ENCODE peak calls at places on chromosomes 5 and 9, in ten cellular contexts. One of them, this sample, is unnamed. For H3K36me3 and H3K4me1, the result is how much of the 10 kb centered on the place peaks cover.

GRCh38 chr5:56631719-56632118 is 183.6 kb upstream of the MAP3K1 start:
- DNase-seq in Panc1: no peak
- DNase-seq in CD4-positive, CD25-positive, alpha-beta regulatory T cell: no peak
- DNase-seq in CD8-positive, alpha-beta memory T cell: no peak
- DNase-seq in aorta: no peak
- DNase-seq in pancreas: no peak
- DNase-seq in mammary epithelial cell: no peak
- DNase-seq in fibroblast of lung: no peak
- DNase-seq in tibial artery: no peak
- DNase-seq in heart right ventricle: no peak
- DNase-seq in this sample: no peak

GRCh38 chr5:150562832-150563231 is 54.9 kb downstream of the NDST1 start:
- DNase-seq in Panc1: peak
- DNase-seq in CD4-positive, CD25-positive, alpha-beta regulatory T cell: peak
- DNase-seq in CD8-positive, alpha-beta memory T cell: no peak
- DNase-seq in aorta: no peak
- DNase-seq in pancreas: no peak
- DNase-seq in mammary epithelial cell: peak
- DNase-seq in fibroblast of lung: peak
- DNase-seq in tibial artery: no peak
- DNase-seq in heart right ventricle: no peak
- DNase-seq in this sample: no peak

GRCh38 chr9:109019420-109019819 is 6.1 kb upstream of the CTNNAL1 start:
- DNase-seq in Panc1: no peak
- DNase-seq in CD4-positive, CD25-positive, alpha-beta regulatory T cell: no peak
- DNase-seq in CD8-positive, alpha-beta memory T cell: no peak
- DNase-seq in aorta: no peak
- DNase-seq in pancreas: no peak
- DNase-seq in mammary epithelial cell: no peak
- DNase-seq in fibroblast of lung: no peak
- DNase-seq in tibial artery: no peak
- DNase-seq in heart right ventricle: no peak
- DNase-seq in this sample: no peak

GRCh38 chr5:74499236-74499635 is 141.3 kb downstream of the ENC1 start:
- DNase-seq in Panc1: no peak
- DNase-seq in CD4-positive, CD25-positive, alpha-beta regulatory T cell: no peak
- DNase-seq in CD8-positive, alpha-beta memory T cell: no peak
- DNase-seq in aorta: no peak
- DNase-seq in pancreas: no peak
- DNase-seq in mammary epithelial cell: no peak
- DNase-seq in fibroblast of lung: no peak
- DNase-seq in tibial artery: no peak
- DNase-seq in heart right ventricle: no peak
- DNase-seq in this sample: no peak

GRCh38 chr9:88237454-88238280 is 99.4 kb upstream of the SPATA31C2 start:
- DNase-seq in Panc1: no peak
- DNase-seq in CD4-positive, CD25-positive, alpha-beta regulatory T cell: no peak
- DNase-seq in CD8-positive, alpha-beta memory T cell: no peak
- DNase-seq in aorta: no peak
- DNase-seq in pancreas: no peak
- DNase-seq in mammary epithelial cell: no peak
- DNase-seq in fibroblast of lung: no peak
- DNase-seq in tibial artery: no peak
- DNase-seq in heart right ventricle: no peak
- DNase-seq in this sample: no peak

GRCh38 chr9:8329561-8330283 is 530.1 kb upstream of the DMAC1 start:
- DNase-seq in Panc1: no peak
- DNase-seq in CD4-positive, CD25-positive, alpha-beta regulatory T cell: no peak
- DNase-seq in CD8-positive, alpha-beta memory T cell: no peak
- DNase-seq in aorta: no peak
- DNase-seq in pancreas: no peak
- DNase-seq in mammary epithelial cell: no peak
- DNase-seq in fibroblast of lung: no peak
- DNase-seq in tibial artery: no peak
- DNase-seq in heart right ventricle: no peak
- DNase-seq in this sample: no peak

GRCh38 chr5:103243665-103244064 is 14.9 kb upstream of the MACIR start:
- DNase-seq in Panc1: no peak
- DNase-seq in CD4-positive, CD25-positive, alpha-beta regulatory T cell: no peak
- DNase-seq in CD8-positive, alpha-beta memory T cell: no peak
- DNase-seq in aorta: no peak
- DNase-seq in pancreas: no peak
- DNase-seq in mammary epithelial cell: no peak
- DNase-seq in fibroblast of lung: peak
- DNase-seq in tibial artery: no peak
- DNase-seq in heart right ventricle: no peak
- DNase-seq in this sample: no peak

GRCh38 chr9:124771867-124772621 is 933 bp upstream of the NR6A1 start:
- DNase-seq in Panc1: peak
- DNase-seq in CD4-positive, CD25-positive, alpha-beta regulatory T cell: no peak
- DNase-seq in CD8-positive, alpha-beta memory T cell: peak
- DNase-seq in aorta: peak
- DNase-seq in pancreas: peak
- DNase-seq in mammary epithelial cell: peak
- DNase-seq in fibroblast of lung: peak
- DNase-seq in tibial artery: peak
- DNase-seq in heart right ventricle: peak
- DNase-seq in this sample: peak

GRCh38 chr9:128068656-128069221 is 707 bp downstream of the SLC25A25 start:
- DNase-seq in Panc1: no peak
- DNase-seq in CD4-positive, CD25-positive, alpha-beta regulatory T cell: no peak
- DNase-seq in CD8-positive, alpha-beta memory T cell: no peak
- DNase-seq in aorta: no peak
- DNase-seq in pancreas: no peak
- DNase-seq in mammary epithelial cell: no peak
- DNase-seq in fibroblast of lung: no peak
- DNase-seq in tibial artery: no peak
- DNase-seq in heart right ventricle: no peak
- DNase-seq in this sample: no peak

GRCh38 chr5:111689576-111689975 is 67.4 kb downstream of the NREP start:
- DNase-seq in Panc1: no peak
- DNase-seq in CD4-positive, CD25-positive, alpha-beta regulatory T cell: no peak
- DNase-seq in CD8-positive, alpha-beta memory T cell: no peak
- DNase-seq in aorta: no peak
- DNase-seq in pancreas: no peak
- DNase-seq in mammary epithelial cell: no peak
- DNase-seq in fibroblast of lung: no peak
- DNase-seq in tibial artery: no peak
- DNase-seq in heart right ventricle: no peak
- DNase-seq in this sample: no peak

GRCh38 chr9:4082948-4083347 is 216.9 kb downstream of the GLIS3 start:
- DNase-seq in Panc1: no peak
- DNase-seq in CD4-positive, CD25-positive, alpha-beta regulatory T cell: no peak
- DNase-seq in CD8-positive, alpha-beta memory T cell: no peak
- DNase-seq in aorta: no peak
- DNase-seq in pancreas: no peak
- DNase-seq in mammary epithelial cell: no peak
- DNase-seq in fibroblast of lung: peak
- DNase-seq in tibial artery: no peak
- DNase-seq in heart right ventricle: no peak
- DNase-seq in this sample: no peak

DNA sequence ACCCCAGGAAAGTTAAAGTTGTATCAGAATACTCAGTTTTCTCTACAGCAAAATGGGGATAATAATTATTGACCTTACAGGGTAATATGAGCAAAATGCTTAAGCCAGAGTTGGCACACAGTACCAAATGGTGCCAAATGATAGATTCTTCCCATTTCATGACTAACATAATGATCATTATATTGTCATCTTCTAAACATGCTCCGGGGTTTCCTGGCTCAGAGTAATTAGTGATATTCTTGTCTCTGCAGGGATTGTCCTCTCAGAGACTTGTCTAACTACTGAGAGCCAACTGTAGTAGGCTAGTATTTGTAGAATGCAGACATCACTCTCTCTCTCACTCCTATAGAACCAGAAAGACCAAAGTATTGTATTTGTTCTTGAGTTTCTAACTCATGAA is 25.2 kb upstream of the PPP2R2B start:
- DNase-seq in Panc1: no peak
- DNase-seq in CD4-positive, CD25-positive, alpha-beta regulatory T cell: no peak
- DNase-seq in CD8-positive, alpha-beta memory T cell: no peak
- DNase-seq in aorta: no peak
- DNase-seq in pancreas: no peak
- DNase-seq in mammary epithelial cell: peak
- DNase-seq in fibroblast of lung: no peak
- DNase-seq in tibial artery: no peak
- DNase-seq in heart right ventricle: no peak
- DNase-seq in this sample: no peak
- H3K36me3 ChIP-seq in Panc1: under half
- H3K36me3 ChIP-seq in CD4-positive, CD25-positive, alpha-beta regulatory T cell: under half
- H3K36me3 ChIP-seq in CD8-positive, alpha-beta memory T cell: under half
- H3K36me3 ChIP-seq in aorta: under half
- H3K36me3 ChIP-seq in pancreas: under half
- H3K36me3 ChIP-seq in mammary epithelial cell: under half
- H3K36me3 ChIP-seq in fibroblast of lung: under half
- H3K36me3 ChIP-seq in tibial artery: under half
- H3K36me3 ChIP-seq in heart right ventricle: under half
- H3K36me3 ChIP-seq in this sample: under half

DNA sequence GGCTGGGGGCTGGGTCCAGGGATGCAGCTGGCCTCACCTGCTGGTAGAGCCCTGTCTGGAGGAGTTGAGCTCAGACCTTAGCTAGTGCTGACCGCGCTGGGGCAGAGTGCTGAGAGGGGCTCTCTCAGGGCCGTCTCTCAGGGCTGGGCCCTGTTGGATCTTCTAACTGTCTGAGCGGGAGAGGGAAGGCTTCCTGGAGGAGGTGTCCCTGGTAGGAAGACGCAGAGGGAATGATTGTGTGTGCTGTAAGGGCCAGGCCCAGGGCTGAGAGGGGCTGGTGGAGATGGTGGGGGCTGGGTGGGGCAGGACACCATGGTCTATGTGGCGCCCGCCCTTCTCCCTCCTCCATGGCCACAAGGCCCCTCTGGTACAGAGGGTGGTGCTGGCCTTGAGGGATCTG is 55.0 kb downstream of the RXRA start:
- DNase-seq in Panc1: no peak
- DNase-seq in CD4-positive, CD25-positive, alpha-beta regulatory T cell: no peak
- DNase-seq in CD8-positive, alpha-beta memory T cell: no peak
- DNase-seq in aorta: no peak
- DNase-seq in pancreas: no peak
- DNase-seq in mammary epithelial cell: no peak
- DNase-seq in fibroblast of lung: no peak
- DNase-seq in tibial artery: no peak
- DNase-seq in heart right ventricle: no peak
- DNase-seq in this sample: no peak
- H3K27ac ChIP-seq in Panc1: no peak
- H3K27ac ChIP-seq in CD4-positive, CD25-positive, alpha-beta regulatory T cell: no peak
- H3K27ac ChIP-seq in CD8-positive, alpha-beta memory T cell: no peak
- H3K27ac ChIP-seq in aorta: no peak
- H3K27ac ChIP-seq in pancreas: no peak
- H3K27ac ChIP-seq in mammary epithelial cell: no peak
- H3K27ac ChIP-seq in fibroblast of lung: no peak
- H3K27ac ChIP-seq in tibial artery: no peak
- H3K27ac ChIP-seq in heart right ventricle: no peak
- H3K27ac ChIP-seq in this sample: no peak

DNA sequence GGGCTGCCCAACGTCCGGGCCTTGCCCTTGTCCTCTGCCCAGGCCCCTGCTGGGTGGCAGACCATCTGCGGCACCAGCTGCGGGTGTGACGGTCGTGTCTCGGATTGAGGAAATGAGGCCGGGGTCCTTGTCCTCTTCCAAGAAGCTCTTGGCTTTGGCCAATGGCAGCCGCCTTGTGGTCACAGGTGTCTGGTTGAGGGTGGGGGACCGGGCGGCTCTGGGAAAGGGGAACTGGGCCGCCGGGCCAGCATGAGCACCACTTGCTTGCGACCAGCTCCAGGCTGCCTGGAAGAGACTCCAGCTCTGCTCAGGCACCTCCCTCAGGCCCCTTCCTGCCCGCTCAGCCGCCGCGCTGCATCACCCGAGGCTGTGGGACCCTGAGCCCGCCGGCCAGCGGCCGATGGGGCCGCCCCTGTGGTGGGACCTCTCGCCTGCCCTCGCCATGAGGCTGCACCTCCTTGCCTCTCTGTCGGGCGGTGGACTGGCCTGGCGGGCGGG is 59.7 kb downstream of the RXRA start:
- DNase-seq in Panc1: no peak
- DNase-seq in CD4-positive, CD25-positive, alpha-beta regulatory T cell: no peak
- DNase-seq in CD8-positive, alpha-beta memory T cell: no peak
- DNase-seq in aorta: no peak
- DNase-seq in pancreas: no peak
- DNase-seq in mammary epithelial cell: no peak
- DNase-seq in fibroblast of lung: no peak
- DNase-seq in tibial artery: no peak
- DNase-seq in heart right ventricle: no peak
- DNase-seq in this sample: no peak
- H3K4me1 ChIP-seq in Panc1: under half
- H3K4me1 ChIP-seq in CD4-positive, CD25-positive, alpha-beta regulatory T cell: under half
- H3K4me1 ChIP-seq in CD8-positive, alpha-beta memory T cell: under half
- H3K4me1 ChIP-seq in aorta: under half
- H3K4me1 ChIP-seq in pancreas: under half
- H3K4me1 ChIP-seq in mammary epithelial cell: under half
- H3K4me1 ChIP-seq in fibroblast of lung: under half
- H3K4me1 ChIP-seq in tibial artery: under half
- H3K4me1 ChIP-seq in heart right ventricle: half or more
- H3K4me1 ChIP-seq in this sample: under half

GRCh38 chr5:623531-623930 is 11.4 kb downstream of the CEP72 start:
- DNase-seq in Panc1: no peak
- DNase-seq in CD4-positive, CD25-positive, alpha-beta regulatory T cell: no peak
- DNase-seq in CD8-positive, alpha-beta memory T cell: no peak
- DNase-seq in aorta: no peak
- DNase-seq in pancreas: no peak
- DNase-seq in mammary epithelial cell: no peak
- DNase-seq in fibroblast of lung: no peak
- DNase-seq in tibial artery: no peak
- DNase-seq in heart right ventricle: no peak
- DNase-seq in this sample: no peak

GRCh38 chr5:622946-623522 is 10.9 kb downstream of the CEP72 start:
- DNase-seq in Panc1: no peak
- DNase-seq in CD4-positive, CD25-positive, alpha-beta regulatory T cell: no peak
- DNase-seq in CD8-positive, alpha-beta memory T cell: no peak
- DNase-seq in aorta: no peak
- DNase-seq in pancreas: no peak
- DNase-seq in mammary epithelial cell: no peak
- DNase-seq in fibroblast of lung: no peak
- DNase-seq in tibial artery: no peak
- DNase-seq in heart right ventricle: no peak
- DNase-seq in this sample: no peak

GRCh38 chr5:620586-621180 is 8.5 kb downstream of the CEP72 start:
- DNase-seq in Panc1: no peak
- DNase-seq in CD4-positive, CD25-positive, alpha-beta regulatory T cell: no peak
- DNase-seq in CD8-positive, alpha-beta memory T cell: no peak
- DNase-seq in aorta: no peak
- DNase-seq in pancreas: peak
- DNase-seq in mammary epithelial cell: no peak
- DNase-seq in fibroblast of lung: no peak
- DNase-seq in tibial artery: no peak
- DNase-seq in heart right ventricle: no peak
- DNase-seq in this sample: no peak

GRCh38 chr5:621341-621761 is 9.2 kb downstream of the CEP72 start:
- DNase-seq in Panc1: no peak
- DNase-seq in CD4-positive, CD25-positive, alpha-beta regulatory T cell: no peak
- DNase-seq in CD8-positive, alpha-beta memory T cell: no peak
- DNase-seq in aorta: no peak
- DNase-seq in pancreas: peak
- DNase-seq in mammary epithelial cell: no peak
- DNase-seq in fibroblast of lung: no peak
- DNase-seq in tibial artery: no peak
- DNase-seq in heart right ventricle: no peak
- DNase-seq in this sample: no peak

GRCh38 chr5:622359-622758 is 10.2 kb downstream of the CEP72 start:
- DNase-seq in Panc1: no peak
- DNase-seq in CD4-positive, CD25-positive, alpha-beta regulatory T cell: no peak
- DNase-seq in CD8-positive, alpha-beta memory T cell: no peak
- DNase-seq in aorta: no peak
- DNase-seq in pancreas: no peak
- DNase-seq in mammary epithelial cell: no peak
- DNase-seq in fibroblast of lung: no peak
- DNase-seq in tibial artery: no peak
- DNase-seq in heart right ventricle: no peak
- DNase-seq in this sample: no peak
- H3K36me3 ChIP-seq in Panc1: under half
- H3K36me3 ChIP-seq in CD4-positive, CD25-positive, alpha-beta regulatory T cell: under half
- H3K36me3 ChIP-seq in CD8-positive, alpha-beta memory T cell: under half
- H3K36me3 ChIP-seq in aorta: under half
- H3K36me3 ChIP-seq in pancreas: under half
- H3K36me3 ChIP-seq in mammary epithelial cell: under half
- H3K36me3 ChIP-seq in fibroblast of lung: under half
- H3K36me3 ChIP-seq in tibial artery: half or more
- H3K36me3 ChIP-seq in heart right ventricle: under half
- H3K36me3 ChIP-seq in this sample: half or more